ENCODE peak calls at places on chromosomes 7 and 10, in eight cellular contexts. W is cardiac fibroblast, O is lower lobe of right lung, Z is tibial artery, L is Calu3, I is MCF 10A, S is endothelial cell of umbilical vein, K is fibroblast of mammary gland. J is an unnamed sample.

GRCh38 chr10:33211123-33211878 is 123.2 kb downstream of the NRP1 start:
- DNase-seq in S (no peak), Z (peak; percentile 83), K (peak; percentile 87), L (no peak), I (peak; percentile 55), W (peak; percentile 90), O (no peak), J (no peak)

GRCh38 chr7:154388999-154389398 is 336.8 kb downstream of the DPP6 start:
- DNase-seq in Z (no peak), L (no peak), K (no peak), I (no peak), O (no peak), W (no peak), S (no peak), J (no peak)

GRCh38 chr10:71011141-71011540 is 122.8 kb upstream of the PCBD1 start:
- DNase-seq in W (no peak), Z (no peak), S (no peak), K (no peak), I (no peak), L (no peak), O (no peak), J (no peak)

GRCh38 chr10:9853405-9854010 is 1164.2 kb upstream of the CELF2 start:
- DNase-seq in K (no peak), L (no peak), O (no peak), Z (no peak), S (no peak), I (no peak), W (peak; percentile 32), J (no peak)

GRCh38 chr10:47326306-47326926 is 4.2 kb downstream of the GDF2 start:
- DNase-seq in K (no peak), I (no peak), W (no peak), O (no peak), Z (peak; percentile 38), S (no peak), L (no peak), J (no peak)

GRCh38 chr10:79074732-79075131 is 6.0 kb downstream of the ZMIZ1 start:
- DNase-seq in I (no peak), K (no peak), W (no peak), L (peak; percentile 37), O (peak; percentile 61), Z (no peak), S (no peak), J (no peak)

GRCh38 chr7:28615091-28615490 is 202.8 kb downstream of the CREB5 start:
- DNase-seq in L (no peak), I (no peak), K (peak; percentile 16), W (no peak), S (peak; percentile 42), O (no peak), Z (no peak), J (no peak)

GRCh38 chr7:157961731-157962457 is 625.1 kb downstream of the DNAJB6 start:
- DNase-seq in O (no peak), S (no peak), W (no peak), K (no peak), Z (no peak), I (no peak), L (no peak), J (no peak)

GRCh38 chr10:7611909-7612308 is 54.9 kb downstream of the ITIH5 start:
- DNase-seq in K (no peak), S (no peak), Z (no peak), L (no peak), I (no peak), O (no peak), W (no peak), J (no peak)

GRCh38 chr10:102970497-102970896 is 52.4 kb downstream of the CNNM2 start:
- DNase-seq in Z (no peak), K (no peak), O (no peak), W (no peak), I (no peak), L (no peak), S (no peak), J (no peak)

GRCh38 chr10:90723416-90724068 is 134.3 kb downstream of the HTR7 start:
- DNase-seq in I (no peak), L (no peak), Z (no peak), K (no peak), O (no peak), S (no peak), W (no peak), J (no peak)

GRCh38 chr10:46232084-46232483 is 54.7 kb upstream of the ANTXRL start:
- DNase-seq in Z (no peak), I (no peak), S (no peak), W (no peak), L (no peak), K (no peak), O (no peak), J (peak; percentile 30)

GRCh38 chr10:77504870-77505257 is 132.7 kb downstream of the KCNMA1 start:
- DNase-seq in L (peak; percentile 54), K (peak; percentile 51), S (no peak), O (no peak), I (peak; percentile 77), Z (peak; percentile 42), W (peak; percentile 48), J (no peak)

GRCh38 chr7:84663224-84663623 is 468.6 kb upstream of the SEMA3A start:
- DNase-seq in I (no peak), W (peak; percentile 44), K (peak; percentile 10), S (no peak), L (no peak), O (no peak), Z (no peak), J (no peak)

GRCh38 chr7:13016633-13017324 is 329.3 kb downstream of the ARL4A start:
- DNase-seq in S (no peak), K (peak; percentile 67), L (no peak), Z (no peak), O (no peak), I (peak; percentile 42), W (peak; percentile 62), J (no peak)

GRCh38 chr10:98790817-98791216 is 344.1 kb upstream of the HPS1 start:
- DNase-seq in Z (no peak), I (peak; percentile 18), O (no peak), K (peak; percentile 36), W (peak; percentile 5), S (no peak), L (no peak), J (no peak)

GRCh38 chr7:102841290-102841689 is 71.5 kb upstream of the LRRC17 start:
- DNase-seq in L (no peak), W (peak; percentile 34), S (no peak), Z (no peak), I (no peak), K (no peak), O (no peak), J (no peak)

GRCh38 chr10:33066558-33067236 is 108.7 kb upstream of the ITGB1 start:
- DNase-seq in I (peak; percentile 51), W (peak; percentile 79), Z (no peak), L (no peak), O (no peak), S (peak; percentile 66), K (peak; percentile 42), J (no peak)

GRCh38 chr10:89540550-89540949 is 5.2 kb upstream of the SLC16A12 start:
- DNase-seq in S (no peak), O (no peak), Z (no peak), L (no peak), W (peak; percentile 65), I (no peak), K (peak; percentile 74), J (no peak)

GRCh38 chr7:76352193-76352592 is 6.6 kb downstream of the YWHAG start:
- DNase-seq in Z (no peak), K (peak; percentile 61), L (no peak), O (no peak), S (no peak), W (no peak), I (no peak), J (no peak)

GRCh38 chr7:51314726-51315125 is 1.9 kb downstream of the COBL start:
- DNase-seq in K (no peak), O (no peak), Z (no peak), L (peak; percentile 40), W (no peak), S (no peak), I (peak; percentile 39), J (no peak)

GRCh38 chr10:103693070-103693811 is 162.1 kb downstream of the SH3PXD2A start:
- DNase-seq in Z (no peak), I (no peak), K (no peak), W (no peak), O (no peak), S (no peak), L (no peak), J (no peak)

DNA sequence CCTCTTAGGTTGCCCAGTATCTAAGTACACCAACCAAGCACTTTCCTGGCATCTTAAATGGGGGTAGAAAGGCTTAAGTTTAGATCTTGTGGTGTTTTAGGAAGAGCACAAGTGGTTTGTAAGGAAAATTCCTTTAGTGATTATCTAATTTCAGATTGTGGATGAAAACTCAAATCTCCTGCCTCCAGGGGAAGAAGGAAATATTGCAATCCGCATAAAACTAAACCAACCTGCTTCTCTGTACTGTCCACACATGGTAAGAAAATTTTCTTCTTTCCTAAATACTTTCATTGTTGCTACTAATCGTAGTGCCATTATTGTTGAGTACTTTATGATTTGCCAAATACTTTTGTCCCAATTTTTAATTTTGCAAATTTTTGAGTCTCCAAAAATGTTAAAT is 31.1 kb downstream of the ACSM6 start:
- DNase-seq in I (no peak), K (no peak), O (no peak), Z (no peak), S (no peak), L (no peak), W (no peak), J (no peak)
- TF ChIP-seq CTCF in I (no peak), K (no peak), O (no peak), Z (no peak), S (no peak), L (no peak), W (no peak), J (no peak)

GRCh38 chr10:127679642-127680255 is 57.2 kb upstream of the FOXI2 start:
- DNase-seq in L (no peak), S (no peak), O (no peak), W (no peak), Z (no peak), I (peak; percentile 27), K (no peak), J (no peak)
- TF ChIP-seq CTCF in L (peak; percentile 14), S (no peak), O (no peak), W (peak; percentile 9), Z (no peak), I (peak; percentile 47), K (peak; percentile 25), J (peak; percentile 26)

GRCh38 chr10:63133056-63133786 is at the start of gene NRBF2:
- DNase-seq in Z (peak; percentile 98), I (peak; percentile 98), O (peak; percentile 99), L (peak; percentile 99), K (peak; percentile 99), S (peak; percentile 98), W (peak; percentile 100), J (peak; percentile 98)
- TF ChIP-seq CTCF in Z (no peak), I (peak; percentile 18), O (peak; percentile 23), L (no peak), K (peak; percentile 1), S (peak; percentile 24), W (peak; percentile 24), J (no peak)

DNA sequence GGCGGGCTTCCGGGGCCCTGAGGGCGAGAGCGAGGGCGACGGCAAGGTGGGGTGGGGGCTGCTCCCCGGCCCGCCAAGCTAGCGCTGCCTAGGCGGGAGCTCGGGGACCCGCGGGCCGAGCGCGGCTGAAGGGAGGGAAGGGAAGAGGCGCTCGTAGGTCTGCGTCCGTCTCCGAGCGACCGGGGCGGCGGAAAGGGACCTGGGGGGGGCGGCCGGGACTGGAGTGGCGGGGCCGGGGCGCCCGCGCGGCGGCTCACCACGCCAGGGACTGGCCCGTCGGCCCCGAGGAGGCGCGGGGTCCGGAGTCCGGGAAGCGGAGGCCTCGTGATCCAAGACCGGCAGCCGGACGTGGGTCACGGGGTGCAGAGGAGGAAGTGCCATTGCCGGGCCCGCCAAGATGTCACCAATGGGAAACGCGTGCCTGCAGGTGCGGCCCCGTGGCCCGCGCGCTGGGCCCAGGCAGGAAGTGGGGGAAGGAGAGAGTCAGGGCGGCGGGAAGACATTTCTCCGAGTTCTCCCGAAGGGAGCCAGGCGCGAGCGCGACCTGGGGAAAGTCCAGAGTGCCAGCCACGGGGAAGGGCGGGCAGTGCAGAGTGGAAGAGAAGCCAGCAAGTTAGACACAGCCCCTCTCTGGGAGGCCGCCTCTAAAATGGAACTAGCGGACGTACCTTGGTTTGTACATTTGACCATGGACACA is 11.9 kb downstream of the HNRNPF start:
- DNase-seq in S (peak; percentile 84), K (peak; percentile 72), I (peak; percentile 92), O (peak; percentile 95), Z (peak; percentile 94), W (peak; percentile 81), L (peak; percentile 94), J (peak; percentile 89)
- TF ChIP-seq CTCF in S (no peak), K (no peak), I (no peak), O (no peak), Z (no peak), W (no peak), L (no peak), J (no peak)

J was measured in CD14-positive monocyte.